ENCODE peak calls at places on chromosomes 12 and 14, in nine cellular contexts. U is cardiac muscle cell, Z is psoas muscle, K is colonic mucosa, G is lower lobe of right lung, E is A673, F is heart left ventricle, J is fibroblast of lung, S is mucosa of descending colon. A is an unnamed sample. For H3K4me1 and H3K9me3, the result is how much of the 10 kb centered on the place peaks cover.

GRCh38 chr12:132066345-132066685 is 77.8 kb downstream of the DDX51 start:
- DNase-seq in S (no peak), K (no peak), J (no peak), F (no peak), E (no peak), U (no peak), G (no peak), Z (no peak), A (no peak)

GRCh38 chr12:62732861-62733427 is 202.0 kb downstream of the PPM1H start:
- DNase-seq in Z (no peak), U (peak), S (no peak), E (no peak), F (no peak), K (no peak), J (peak), G (no peak), A (no peak)

GRCh38 chr12:685388-685787 is 22.1 kb upstream of the NINJ2 start:
- DNase-seq in K (peak), J (no peak), G (no peak), Z (no peak), S (peak), U (peak), F (no peak), E (peak), A (no peak)

GRCh38 chr12:124488520-124488919 is 78.9 kb downstream of the NCOR2 start:
- DNase-seq in F (peak), U (no peak), Z (peak), G (no peak), K (no peak), J (no peak), E (no peak), S (no peak), A (peak)

GRCh38 chr14:51715742-51716141 is 64.0 kb downstream of the FRMD6 start:
- DNase-seq in J (no peak), U (no peak), S (no peak), K (no peak), E (no peak), G (no peak), Z (no peak), F (no peak), A (no peak)

GRCh38 chr12:31370645-31371620 is 45.0 kb upstream of the SINHCAF start:
- DNase-seq in G (no peak), U (peak), K (peak), S (peak), Z (no peak), J (peak), E (no peak), F (no peak), A (no peak)

GRCh38 chr14:99466719-99467118 is 13.9 kb downstream of the SETD3 start:
- DNase-seq in J (no peak), U (no peak), S (no peak), Z (no peak), G (no peak), F (no peak), K (no peak), E (no peak), A (no peak)

GRCh38 chr12:85557850-85558249 is 277.8 kb downstream of the ALX1 start:
- DNase-seq in E (no peak), G (no peak), J (no peak), U (no peak), Z (no peak), F (no peak), S (no peak), K (no peak), A (no peak)

GRCh38 chr12:122081108-122081696 is 2.6 kb downstream of the MLXIP start:
- DNase-seq in S (peak), U (peak), E (no peak), Z (no peak), G (no peak), J (peak), K (peak), F (no peak), A (no peak)

GRCh38 chr14:21025374-21026151 is 702 bp upstream of the NDRG2 start:
- DNase-seq in Z (peak), E (peak), K (peak), F (peak), J (no peak), U (peak), G (peak), S (peak), A (peak)

GRCh38 chr14:31300883-31301282 is 93.3 kb upstream of the HECTD1 start:
- DNase-seq in G (no peak), Z (no peak), E (no peak), F (no peak), J (no peak), S (no peak), U (no peak), K (no peak), A (no peak)

GRCh38 chr12:80936353-80936641 is 1.4 kb downstream of the LIN7A start:
- DNase-seq in K (no peak), S (no peak), Z (no peak), E (peak), U (no peak), G (no peak), J (no peak), F (no peak), A (no peak)

GRCh38 chr12:107580750-107581529 is 104.7 kb upstream of the PWP1 start:
- DNase-seq in S (no peak), J (no peak), E (no peak), G (no peak), F (no peak), Z (no peak), K (no peak), U (no peak), A (no peak)

GRCh38 chr12:46369095-46369473 is 3.5 kb downstream of the SLC38A2 start:
- DNase-seq in E (no peak), G (no peak), K (no peak), S (no peak), F (no peak), J (no peak), U (no peak), Z (no peak), A (no peak)

GRCh38 chr12:26338574-26339572 is 143.5 kb downstream of the SSPN start:
- DNase-seq in U (peak), S (no peak), E (no peak), G (no peak), K (no peak), Z (no peak), F (no peak), J (peak), A (no peak)

GRCh38 chr12:90410962-90411361 is 544.0 kb downstream of the CCER1 start:
- DNase-seq in U (no peak), Z (no peak), F (peak), G (no peak), S (no peak), J (no peak), K (no peak), E (no peak), A (peak)

GRCh38 chr12:90404071-90404470 is 550.9 kb downstream of the CCER1 start:
- DNase-seq in U (no peak), F (no peak), G (no peak), S (no peak), K (no peak), Z (no peak), E (no peak), J (no peak), A (no peak)

GRCh38 chr12:90407841-90408240 is 547.1 kb downstream of the CCER1 start:
- DNase-seq in Z (no peak), K (no peak), S (no peak), U (peak), G (no peak), F (no peak), E (peak), J (no peak), A (no peak)
- TF ChIP-seq CTCF in Z (no peak), K (no peak), S (no peak), U (no peak), G (no peak), F (no peak), E (peak), J (no peak), A (no peak)

DNA sequence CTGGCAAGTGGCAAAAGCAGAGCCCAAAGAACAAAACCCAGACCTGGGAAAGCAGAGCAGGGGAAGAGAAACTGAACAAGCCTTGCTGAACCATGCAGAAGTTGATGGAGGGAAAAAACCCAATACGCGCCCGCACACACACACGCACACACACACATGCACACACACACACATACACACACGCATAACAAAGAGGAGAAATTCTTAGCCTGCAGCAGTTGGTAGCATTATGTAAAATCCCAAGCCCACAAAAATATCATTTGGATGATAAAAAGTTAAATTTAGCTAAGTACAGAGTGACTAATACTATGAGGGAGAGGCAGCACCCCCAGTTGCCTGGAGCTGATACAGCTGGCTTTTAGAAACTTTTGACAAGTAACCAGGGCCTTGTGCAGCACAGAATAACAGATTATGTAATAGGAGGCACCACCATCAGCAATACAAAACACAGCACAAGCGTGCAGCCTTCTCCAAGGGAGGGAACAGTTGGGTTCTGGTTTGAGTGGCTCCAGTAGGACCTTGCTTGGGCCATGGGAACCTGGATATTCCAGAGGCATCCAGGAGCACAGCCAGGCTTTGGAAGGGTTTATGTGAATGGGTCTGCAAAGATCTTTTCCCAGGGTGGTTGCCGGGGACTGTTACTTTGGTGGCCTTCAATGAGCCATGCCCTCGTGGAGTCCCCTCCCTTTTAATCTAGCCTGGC is 35.3 kb downstream of the PITPNM2 start:
- DNase-seq in F (no peak), S (no peak), K (no peak), J (peak), Z (peak), E (no peak), G (no peak), U (peak), A (peak)
- H3K4me1 ChIP-seq in F (half or more), S (under half), K (under half), J (under half), Z (under half), E (under half), G (under half), U (under half), A (half or more)

GRCh38 chr12:19230299-19230866 is 100.8 kb downstream of the PLEKHA5 start:
- DNase-seq in J (no peak), F (peak), G (no peak), E (no peak), S (no peak), K (no peak), Z (no peak), U (no peak), A (no peak)

GRCh38 chr12:19224746-19225145 is 95.2 kb downstream of the PLEKHA5 start:
- DNase-seq in J (no peak), Z (no peak), S (no peak), F (no peak), U (no peak), G (no peak), K (no peak), E (no peak), A (no peak)

GRCh38 chr12:19227880-19228210 is 98.3 kb downstream of the PLEKHA5 start:
- DNase-seq in F (no peak), E (no peak), S (no peak), Z (no peak), U (no peak), J (no peak), G (no peak), K (no peak), A (no peak)

GRCh38 chr12:19230896-19231295 is 101.4 kb downstream of the PLEKHA5 start:
- DNase-seq in Z (no peak), U (no peak), F (no peak), K (no peak), S (no peak), G (no peak), E (no peak), J (no peak), A (no peak)

DNA sequence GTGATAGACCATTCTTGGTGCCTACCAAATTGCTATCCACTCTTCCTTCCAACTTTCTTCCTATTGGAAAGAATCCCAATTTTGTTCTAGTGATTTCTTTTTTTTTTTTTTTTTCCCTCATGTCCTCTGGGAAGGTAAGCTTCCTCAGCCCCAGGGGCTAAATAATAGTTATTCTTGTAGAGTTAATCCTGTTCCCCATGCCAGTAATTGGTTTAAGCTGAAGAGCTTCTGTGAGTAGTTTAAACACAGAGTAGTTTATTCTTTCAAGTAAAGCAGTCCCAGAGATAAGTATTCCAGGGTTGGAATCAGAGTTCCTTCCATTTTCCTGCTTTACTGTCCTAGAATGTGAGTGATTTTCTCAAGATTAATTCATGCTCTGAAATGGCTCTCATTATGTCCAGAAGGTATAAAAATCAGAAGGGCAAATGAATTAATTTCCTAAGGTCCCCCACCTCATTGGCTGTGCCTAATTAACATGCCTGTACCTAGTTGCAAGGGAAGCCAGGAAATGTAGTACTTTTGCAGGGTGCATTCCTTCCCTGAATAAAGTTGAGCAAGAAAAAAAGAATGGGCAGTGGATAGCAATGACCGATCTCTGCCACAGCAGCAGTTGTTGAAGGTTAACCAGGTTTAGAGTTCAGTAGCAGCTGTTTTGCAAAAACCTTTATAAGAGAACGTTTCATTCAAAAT is 97.8 kb downstream of the PLEKHA5 start:
- DNase-seq in S (no peak), G (no peak), F (no peak), E (peak), Z (no peak), U (peak), J (no peak), K (no peak), A (no peak)
- H3K9me3 ChIP-seq in S (under half), G (under half), F (under half), E (under half), Z (under half), U (under half), J (under half), K (under half), A (under half)

DNA sequence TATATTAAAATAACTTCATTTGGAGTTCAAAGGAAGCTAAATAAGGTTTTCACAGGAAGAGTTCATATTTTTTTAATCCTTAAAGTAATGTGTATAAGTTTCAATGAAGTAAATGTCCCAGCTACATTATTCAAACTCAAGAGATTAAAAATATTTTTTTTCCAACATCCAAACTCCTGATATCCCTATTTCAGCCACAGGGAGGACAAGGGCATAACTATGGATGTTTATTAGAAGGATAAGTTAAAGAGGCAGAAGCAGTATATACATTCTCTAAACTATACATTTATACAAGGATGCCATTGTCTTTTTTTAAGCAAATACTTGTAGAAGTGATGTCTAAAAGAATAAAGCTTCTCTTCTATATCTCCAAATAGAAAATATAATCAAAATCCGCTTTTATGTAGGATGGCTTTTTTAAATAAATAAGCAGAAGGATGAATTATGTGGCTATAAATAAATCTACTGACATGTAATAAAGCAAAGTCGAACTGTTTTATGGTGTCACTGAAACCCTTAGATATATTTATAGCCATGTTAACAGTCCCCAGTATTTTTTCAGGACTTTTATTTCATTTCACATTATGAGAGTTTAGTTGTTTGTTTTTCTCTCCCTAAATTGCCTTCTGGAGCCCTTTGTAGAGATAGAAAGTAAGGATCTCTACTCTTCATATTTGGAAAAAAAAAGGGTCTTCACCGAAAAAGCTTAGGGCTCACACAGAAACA is 936.5 kb downstream of the DIO2 start:
- DNase-seq in U (no peak), G (no peak), E (no peak), K (no peak), Z (no peak), F (no peak), J (peak), S (no peak), A (no peak)
- TF ChIP-seq CTCF in U (no peak), G (no peak), E (no peak), K (no peak), Z (no peak), F (no peak), J (no peak), S (no peak), A (no peak)

GRCh38 chr14:60650382-60650961 is 1.2 kb upstream of the SIX1 start:
- DNase-seq in F (no peak), K (no peak), G (no peak), Z (no peak), S (no peak), E (no peak), U (no peak), J (peak), A (no peak)
- H3K4me1 ChIP-seq in F (under half), K (under half), G (half or more), Z (under half), S (under half), E (under half), U (under half), J (under half), A (half or more)

A was measured in left ventricle myocardium inferior.